ENCODE peak calls at places on chromosomes 12 and 14, in six cellular contexts. Y is body of pancreas, U is stomach, G is heart left ventricle, Q is adrenal gland, I is A549. D is an unnamed sample.

GRCh38 chr12:57580466-57580795 is 10.6 kb upstream of the PIP4K2C start:
- DNase-seq in Y (no peak), U (no peak), G (no peak), Q (no peak), I (no peak), D (no peak)

GRCh38 chr12:24008166-24008565 is 58.7 kb upstream of the SOX5 start:
- DNase-seq in Y (no peak), U (no peak), G (no peak), Q (no peak), I (no peak), D (no peak)

GRCh38 chr12:100959481-100959880 is 164.9 kb downstream of the ANO4 start:
- DNase-seq in Y (no peak), U (no peak), G (no peak), Q (no peak), I (no peak), D (peak)

GRCh38 chr12:105820407-105821140 is 318.2 kb downstream of the NUAK1 start:
- DNase-seq in Y (peak), U (no peak), G (peak), Q (peak), I (no peak), D (peak)

GRCh38 chr14:58353516-58354299 is 42.0 kb upstream of the TOMM20L start:
- DNase-seq in Y (no peak), U (no peak), G (no peak), Q (no peak), I (no peak), D (no peak)

GRCh38 chr14:66543996-66544395 is 36.0 kb downstream of the GPHN start:
- DNase-seq in Y (no peak), U (no peak), G (no peak), Q (no peak), I (no peak), D (no peak)

GRCh38 chr14:50943943-50944646 is at the start of gene PYGL:
- DNase-seq in Y (peak), U (peak), G (peak), Q (peak), I (peak), D (peak)

GRCh38 chr14:75662966-75663365 is 1.9 kb downstream of the TTLL5 start:
- DNase-seq in Y (no peak), U (no peak), G (no peak), Q (no peak), I (no peak), D (no peak)

GRCh38 chr12:51071663-51072062 is 11.7 kb downstream of the CSRNP2 start:
- DNase-seq in Y (peak), U (no peak), G (no peak), Q (no peak), I (no peak), D (no peak)

GRCh38 chr12:27966870-27967269 is 5.7 kb downstream of the PTHLH start:
- DNase-seq in Y (no peak), U (no peak), G (no peak), Q (no peak), I (peak), D (no peak)

GRCh38 chr14:61876362-61877049 is 114.3 kb downstream of the SNAPC1 start:
- DNase-seq in Y (no peak), U (no peak), G (no peak), Q (no peak), I (no peak), D (no peak)

GRCh38 chr14:65134651-65135579 is 32.6 kb upstream of the MAX start:
- DNase-seq in Y (no peak), U (no peak), G (no peak), Q (no peak), I (no peak), D (no peak)

GRCh38 chr14:104735830-104736642 is 12.0 kb downstream of the ADSS1 start:
- DNase-seq in Y (peak), U (peak), G (peak), Q (peak), I (no peak), D (peak)

GRCh38 chr12:107900588-107900987 is 126.1 kb downstream of the ASCL4 start:
- DNase-seq in Y (no peak), U (no peak), G (no peak), Q (no peak), I (no peak), D (no peak)

GRCh38 chr12:107906719-107907118 is 132.2 kb downstream of the ASCL4 start:
- DNase-seq in Y (no peak), U (no peak), G (no peak), Q (no peak), I (no peak), D (peak)

DNA sequence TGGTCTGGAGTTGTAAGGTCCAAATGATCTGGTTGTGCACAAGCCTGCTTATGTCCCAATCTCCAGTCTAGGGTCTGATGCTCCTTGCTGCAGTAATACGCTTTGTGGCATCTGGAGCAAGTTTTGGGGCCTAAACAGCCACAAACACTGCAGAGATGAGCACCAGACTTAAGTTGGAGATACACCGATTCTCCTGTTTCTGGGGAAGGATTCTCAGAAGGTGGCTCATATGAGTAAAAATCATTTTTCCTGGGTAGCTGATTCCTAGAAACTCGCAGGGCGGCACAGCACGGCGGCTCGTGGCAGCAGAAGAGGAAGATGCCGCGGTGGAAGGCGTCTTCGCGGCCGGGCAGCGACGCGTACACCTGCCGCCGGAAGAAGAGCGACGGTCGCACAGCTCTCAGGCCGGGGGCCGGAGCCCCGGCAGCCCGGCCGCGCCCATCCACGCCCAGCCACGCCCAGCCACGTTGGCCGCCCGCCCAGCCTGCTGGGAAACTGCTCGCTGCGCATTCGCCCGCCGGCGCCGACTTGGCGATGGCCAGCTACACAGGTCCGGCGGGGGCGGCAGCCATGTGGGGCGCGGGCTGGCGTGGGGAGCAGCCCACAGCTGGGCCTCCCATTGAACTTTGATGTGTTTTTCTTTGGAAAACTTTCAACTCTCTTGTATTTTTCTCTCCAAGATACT is 129.0 kb downstream of the ASCL4 start:
- DNase-seq in Y (peak), U (peak), G (peak), Q (peak), I (peak), D (peak)
- TF ChIP-seq POLR2A in Y (no peak), U (no peak), G (no peak), Q (no peak), I (peak), D (peak)

GRCh38 chr12:102917026-102917787 is at the start of gene PAH:
- DNase-seq in Y (peak), U (peak), G (no peak), Q (no peak), I (no peak), D (peak)
- TF ChIP-seq CTCF in Y (no peak), U (no peak), G (no peak), Q (no peak), I (no peak), D (no peak)

DNA sequence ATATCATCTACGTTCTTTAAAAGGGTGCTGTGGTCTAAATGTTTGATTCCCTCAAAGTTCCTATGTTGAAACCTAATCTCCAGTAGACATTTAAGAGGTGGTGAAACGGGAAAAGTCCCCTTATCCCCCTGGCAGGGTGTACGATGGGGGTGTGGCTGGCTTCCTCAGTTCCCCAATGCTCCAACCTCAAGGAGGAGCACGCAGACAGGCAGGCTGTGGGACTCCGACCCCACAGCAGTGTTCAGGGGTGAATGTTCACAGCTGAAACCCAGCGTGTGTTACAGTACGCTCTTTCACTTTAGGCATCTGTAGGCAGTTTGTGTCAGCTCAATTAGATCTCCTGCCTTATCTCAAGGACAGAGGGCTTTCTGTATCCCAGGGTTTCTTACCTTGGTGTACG is 73.2 kb downstream of the SEC23A start:
- DNase-seq in Y (no peak), U (no peak), G (no peak), Q (no peak), I (no peak), D (no peak)
- TF ChIP-seq POLR2A in Y (no peak), U (no peak), G (no peak), Q (no peak), I (no peak), D (no peak)

DNA sequence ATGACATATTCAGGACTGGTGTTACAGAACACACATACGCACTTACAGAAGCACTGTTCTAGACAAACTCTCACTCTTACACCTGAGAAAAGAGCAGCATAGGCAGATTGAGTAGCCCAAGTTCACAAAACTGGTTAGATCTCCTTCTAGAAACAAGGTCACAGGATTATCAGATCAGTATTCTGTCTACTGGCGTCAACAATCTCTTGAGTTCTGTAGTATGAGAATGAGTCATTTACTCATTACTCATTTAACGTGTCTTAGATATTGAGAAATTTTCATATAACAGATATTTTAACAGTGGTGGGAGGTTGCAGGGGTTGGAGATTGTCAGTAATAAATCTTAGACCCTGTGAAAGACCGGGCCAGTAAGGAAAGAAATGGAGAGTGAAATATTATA is 2.8 kb upstream of the TSPAN8 start:
- DNase-seq in Y (no peak), U (no peak), G (no peak), Q (no peak), I (no peak), D (no peak)
- TF ChIP-seq CTCF in Y (no peak), U (no peak), G (no peak), Q (no peak), I (no peak), D (no peak)

GRCh38 chr12:56488041-56488955 is at the start of gene GLS2:
- DNase-seq in Y (peak), U (peak), G (peak), Q (peak), I (peak), D (no peak)
- TF ChIP-seq POLR2A in Y (peak), U (no peak), G (no peak), Q (no peak), I (peak), D (no peak)

DNA sequence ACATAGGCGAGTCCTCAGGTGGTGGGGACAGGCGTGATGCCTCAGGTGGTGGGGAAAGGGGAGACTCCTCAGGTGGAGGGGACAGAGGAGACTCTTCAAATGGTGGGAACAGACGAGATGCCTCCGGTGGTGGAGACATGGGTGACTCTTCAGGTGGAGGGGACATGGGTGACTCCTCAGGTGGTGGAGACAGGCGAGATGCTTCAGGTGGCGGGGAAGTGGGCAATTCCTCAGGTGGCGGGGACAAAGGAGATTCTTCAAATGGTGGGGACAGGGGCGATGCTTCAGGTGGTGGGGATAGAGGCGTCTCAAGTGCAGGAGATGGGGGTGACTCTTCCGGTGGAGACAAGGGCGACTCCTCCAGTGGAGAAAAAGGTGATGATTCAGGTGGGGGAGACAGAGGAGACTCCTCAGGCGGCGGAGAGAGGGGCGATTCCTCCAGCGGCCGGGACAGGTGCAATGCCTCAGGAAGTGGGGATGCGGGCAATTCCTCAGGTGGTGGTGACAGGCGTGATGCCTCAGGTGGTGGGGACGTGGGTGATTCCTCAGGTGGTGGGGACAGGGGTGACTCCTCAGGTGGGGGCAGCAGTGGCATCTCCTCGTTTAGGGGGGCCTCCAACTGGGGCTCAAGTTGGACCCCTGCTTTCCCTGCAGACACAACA is 8.7 kb downstream of the KMT2D start:
- DNase-seq in Y (no peak), U (no peak), G (no peak), Q (no peak), I (no peak), D (no peak)
- TF ChIP-seq CTCF in Y (no peak), U (no peak), G (no peak), Q (no peak), I (no peak), D (no peak)

GRCh38 chr14:55124774-55125372 is 4.2 kb upstream of the LGALS3 start:
- DNase-seq in Y (no peak), U (no peak), G (no peak), Q (no peak), I (no peak), D (no peak)

GRCh38 chr14:55126089-55126488 is 3.0 kb upstream of the LGALS3 start:
- DNase-seq in Y (no peak), U (no peak), G (peak), Q (no peak), I (no peak), D (no peak)

GRCh38 chr14:55127491-55127951 is 1.5 kb upstream of the LGALS3 start:
- DNase-seq in Y (no peak), U (no peak), G (no peak), Q (no peak), I (peak), D (peak)

GRCh38 chr14:55126932-55127490 is 2.0 kb upstream of the LGALS3 start:
- DNase-seq in Y (no peak), U (no peak), G (no peak), Q (no peak), I (no peak), D (peak)

DNA sequence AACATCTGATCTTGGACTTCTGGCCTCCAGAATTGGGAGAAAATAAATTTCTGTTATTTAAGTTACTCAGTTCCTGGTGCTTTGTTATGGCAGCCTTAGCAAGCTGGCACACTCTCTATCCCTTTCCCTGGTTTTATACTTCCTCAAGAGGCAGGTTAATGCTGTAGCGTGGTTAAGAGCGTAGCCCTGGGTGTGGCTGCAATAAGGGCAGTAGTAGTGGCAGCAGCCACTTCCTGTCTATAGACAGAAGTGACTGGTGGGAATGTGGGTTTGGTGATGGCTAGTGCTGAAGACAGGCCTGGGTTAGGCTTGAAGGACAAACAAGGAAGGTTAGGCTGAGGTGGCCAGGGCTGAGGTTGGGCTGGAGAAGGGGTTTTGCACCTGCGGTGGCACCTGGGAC is 3.6 kb upstream of the LGALS3 start:
- DNase-seq in Y (no peak), U (peak), G (no peak), Q (no peak), I (no peak), D (peak)
- TF ChIP-seq POLR2A in Y (no peak), U (no peak), G (no peak), Q (no peak), I (no peak), D (no peak)

GRCh38 chr14:86815341-86815740 is 1177.6 kb downstream of the GALC start:
- DNase-seq in Y (no peak), U (no peak), G (no peak), Q (no peak), I (no peak), D (no peak)
- TF ChIP-seq CTCF in Y (no peak), U (no peak), G (no peak), Q (no peak), I (no peak), D (no peak)

GRCh38 chr12:71236133-71236660 is 78.4 kb upstream of the TSPAN8 start:
- DNase-seq in Y (no peak), U (no peak), G (no peak), Q (no peak), I (no peak), D (no peak)
- TF ChIP-seq POLR2A in Y (no peak), U (no peak), G (no peak), Q (no peak), I (no peak), D (no peak)

GRCh38 chr12:13670249-13670648 is 311.2 kb downstream of the GRIN2B start:
- DNase-seq in Y (no peak), U (no peak), G (no peak), Q (no peak), I (no peak), D (no peak)

GRCh38 chr12:13668880-13669279 is 312.5 kb downstream of the GRIN2B start:
- DNase-seq in Y (no peak), U (no peak), G (no peak), Q (no peak), I (no peak), D (no peak)

GRCh38 chr12:13661005-13661887 is 320.2 kb downstream of the GRIN2B start:
- DNase-seq in Y (peak), U (peak), G (peak), Q (peak), I (peak), D (peak)

GRCh38 chr12:13666806-13667205 is 314.6 kb downstream of the GRIN2B start:
- DNase-seq in Y (no peak), U (no peak), G (no peak), Q (no peak), I (no peak), D (peak)
- TF ChIP-seq CTCF in Y (no peak), U (peak), G (no peak), Q (no peak), I (no peak), D (peak)

D was measured in NB4.